ENCODE peak calls at places on chromosomes 2 and 18, in five cellular contexts. One of them, this sample, is unnamed.

GRCh38 chr2:24083567-24084385 is 858 bp downstream of the TP53I3 start:
- DNase-seq in GM12864: peak
- DNase-seq in cardiac fibroblast: peak
- DNase-seq in chondrocyte: no peak
- DNase-seq in psoas muscle: no peak
- DNase-seq in this sample: peak

GRCh38 chr2:174634130-174635014 is 36.8 kb upstream of the WIPF1 start:
- DNase-seq in GM12864: peak
- DNase-seq in cardiac fibroblast: no peak
- DNase-seq in chondrocyte: no peak
- DNase-seq in psoas muscle: no peak
- DNase-seq in this sample: peak

GRCh38 chr2:201500534-201500933 is 49.0 kb downstream of the STRADB start:
- DNase-seq in GM12864: no peak
- DNase-seq in cardiac fibroblast: peak
- DNase-seq in chondrocyte: no peak
- DNase-seq in psoas muscle: no peak
- DNase-seq in this sample: no peak

GRCh38 chr18:44792456-44793080 is 111.9 kb downstream of the SETBP1 start:
- DNase-seq in GM12864: no peak
- DNase-seq in cardiac fibroblast: no peak
- DNase-seq in chondrocyte: no peak
- DNase-seq in psoas muscle: no peak
- DNase-seq in this sample: no peak

GRCh38 chr2:216695401-216695821 is at the start of gene IGFBP5:
- DNase-seq in GM12864: no peak
- DNase-seq in cardiac fibroblast: peak
- DNase-seq in chondrocyte: no peak
- DNase-seq in psoas muscle: peak
- DNase-seq in this sample: no peak

GRCh38 chr2:182283512-182283911 is 143.3 kb downstream of the PDE1A start:
- DNase-seq in GM12864: no peak
- DNase-seq in cardiac fibroblast: peak
- DNase-seq in chondrocyte: no peak
- DNase-seq in psoas muscle: no peak
- DNase-seq in this sample: no peak

GRCh38 chr18:36420826-36421225 is 123.3 kb downstream of the FHOD3 start:
- DNase-seq in GM12864: no peak
- DNase-seq in cardiac fibroblast: peak
- DNase-seq in chondrocyte: no peak
- DNase-seq in psoas muscle: no peak
- DNase-seq in this sample: no peak

GRCh38 chr2:222355860-222356259 is 57.1 kb upstream of the PAX3 start:
- DNase-seq in GM12864: no peak
- DNase-seq in cardiac fibroblast: no peak
- DNase-seq in chondrocyte: no peak
- DNase-seq in psoas muscle: no peak
- DNase-seq in this sample: no peak

DNA sequence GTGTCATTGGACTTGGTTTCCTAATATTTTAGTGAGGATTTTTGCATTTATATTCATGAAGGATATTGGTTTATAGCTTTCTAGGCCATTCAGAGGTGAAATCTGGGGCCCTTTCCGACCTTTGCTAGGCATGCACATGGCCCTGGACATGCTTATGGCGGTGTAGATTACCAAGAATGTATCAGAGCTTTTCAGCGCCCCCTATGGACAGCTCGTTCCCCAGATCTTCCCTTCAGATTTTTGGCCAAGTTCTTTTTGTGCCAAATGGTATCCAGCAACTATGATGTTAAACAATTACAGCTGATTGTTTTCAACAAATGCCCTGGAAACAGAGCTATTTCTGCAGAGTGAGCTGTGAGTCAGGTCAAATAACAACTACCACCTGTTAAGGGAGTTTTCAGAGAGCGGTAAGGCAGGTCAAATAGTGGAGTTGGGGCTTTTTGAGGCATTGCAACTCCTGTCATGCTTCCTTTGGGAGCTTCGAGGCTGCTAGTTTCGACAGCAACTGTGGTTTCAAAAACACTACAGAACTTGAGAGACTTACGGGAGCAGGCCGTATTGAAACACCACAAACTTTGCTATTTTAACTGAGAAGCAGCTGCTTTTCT is 188.3 kb downstream of the ZNF516 start:
- DNase-seq in GM12864: no peak
- DNase-seq in cardiac fibroblast: no peak
- DNase-seq in chondrocyte: no peak
- DNase-seq in psoas muscle: no peak
- DNase-seq in this sample: no peak
- TF ChIP-seq CTCF in GM12864: peak
- TF ChIP-seq CTCF in cardiac fibroblast: no peak
- TF ChIP-seq CTCF in chondrocyte: no peak
- TF ChIP-seq CTCF in psoas muscle: no peak
- TF ChIP-seq CTCF in this sample: no peak

DNA sequence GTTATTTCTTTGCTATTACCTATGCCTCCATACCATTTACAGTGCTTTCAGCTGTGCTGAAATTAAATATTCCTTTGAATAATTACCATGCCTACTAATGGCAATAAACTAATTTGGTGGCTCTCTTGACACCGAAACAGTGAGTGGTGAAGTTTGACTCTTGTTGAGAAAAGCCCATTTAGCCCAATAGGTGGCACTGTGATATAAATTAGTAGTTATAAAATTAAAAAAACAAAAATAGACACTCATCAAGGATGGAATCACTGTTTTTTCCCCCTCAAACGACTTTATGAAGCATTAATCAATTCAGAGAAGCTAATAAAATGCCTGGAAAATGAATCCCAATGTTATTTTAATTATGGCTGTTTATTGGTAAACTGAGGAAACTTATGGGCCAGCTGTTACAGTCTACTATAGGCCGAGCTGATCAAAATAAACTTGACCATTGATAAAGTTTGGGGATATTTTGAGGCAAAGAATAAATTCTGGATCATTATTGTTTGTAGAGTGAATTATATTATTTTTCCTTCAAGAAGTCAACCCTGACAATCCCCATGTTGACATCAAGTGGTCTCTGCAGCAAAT is 339.6 kb downstream of the TRIB2 start:
- DNase-seq in GM12864: no peak
- DNase-seq in cardiac fibroblast: peak
- DNase-seq in chondrocyte: no peak
- DNase-seq in psoas muscle: no peak
- DNase-seq in this sample: no peak
- TF ChIP-seq CTCF in GM12864: peak
- TF ChIP-seq CTCF in cardiac fibroblast: peak
- TF ChIP-seq CTCF in chondrocyte: peak
- TF ChIP-seq CTCF in psoas muscle: peak
- TF ChIP-seq CTCF in this sample: no peak

DNA sequence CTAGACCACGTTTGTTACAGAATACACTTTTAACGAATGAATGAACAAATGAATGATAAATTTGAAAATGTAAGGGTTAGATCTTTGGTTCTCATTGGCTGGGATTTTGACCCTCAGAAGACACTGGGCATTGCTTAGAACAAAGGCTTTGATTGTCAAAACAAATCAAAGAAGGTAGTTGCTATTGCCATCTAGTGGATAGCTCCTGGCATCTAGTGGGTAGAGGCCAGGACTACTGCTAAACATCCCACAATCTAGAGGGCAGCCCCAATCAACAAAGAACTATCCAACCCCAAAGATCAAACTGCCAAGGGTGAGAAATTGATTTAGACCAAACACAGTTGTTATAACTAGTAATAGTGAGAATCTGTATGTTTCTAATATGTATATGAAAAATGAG is 552.3 kb downstream of the KCNJ3 start:
- DNase-seq in GM12864: no peak
- DNase-seq in cardiac fibroblast: no peak
- DNase-seq in chondrocyte: no peak
- DNase-seq in psoas muscle: no peak
- DNase-seq in this sample: peak
- TF ChIP-seq CTCF in GM12864: peak
- TF ChIP-seq CTCF in cardiac fibroblast: no peak
- TF ChIP-seq CTCF in chondrocyte: peak
- TF ChIP-seq CTCF in psoas muscle: no peak
- TF ChIP-seq CTCF in this sample: no peak

DNA sequence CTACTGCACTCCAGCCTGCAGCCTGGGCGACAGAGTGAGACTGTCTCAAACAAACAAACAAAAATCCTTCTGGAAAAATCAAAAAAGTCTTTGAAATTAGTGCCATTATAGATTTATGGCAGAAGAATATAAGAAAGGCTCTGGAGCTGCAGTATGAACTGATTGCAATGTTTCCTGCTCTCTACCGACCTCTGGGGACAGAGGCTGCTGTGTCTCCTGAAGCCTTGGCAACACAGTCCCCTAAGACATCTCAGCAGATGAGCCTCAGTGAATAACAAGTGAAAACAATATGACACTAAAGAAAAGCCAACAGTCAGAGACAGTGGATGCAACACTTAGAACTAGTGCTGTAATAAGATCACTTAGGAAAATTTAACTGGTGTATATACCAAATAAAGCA is 494.9 kb upstream of the LRATD1 start:
- DNase-seq in GM12864: no peak
- DNase-seq in cardiac fibroblast: peak
- DNase-seq in chondrocyte: no peak
- DNase-seq in psoas muscle: no peak
- DNase-seq in this sample: peak
- TF ChIP-seq CTCF in GM12864: no peak
- TF ChIP-seq CTCF in cardiac fibroblast: peak
- TF ChIP-seq CTCF in chondrocyte: peak
- TF ChIP-seq CTCF in psoas muscle: no peak
- TF ChIP-seq CTCF in this sample: no peak

DNA sequence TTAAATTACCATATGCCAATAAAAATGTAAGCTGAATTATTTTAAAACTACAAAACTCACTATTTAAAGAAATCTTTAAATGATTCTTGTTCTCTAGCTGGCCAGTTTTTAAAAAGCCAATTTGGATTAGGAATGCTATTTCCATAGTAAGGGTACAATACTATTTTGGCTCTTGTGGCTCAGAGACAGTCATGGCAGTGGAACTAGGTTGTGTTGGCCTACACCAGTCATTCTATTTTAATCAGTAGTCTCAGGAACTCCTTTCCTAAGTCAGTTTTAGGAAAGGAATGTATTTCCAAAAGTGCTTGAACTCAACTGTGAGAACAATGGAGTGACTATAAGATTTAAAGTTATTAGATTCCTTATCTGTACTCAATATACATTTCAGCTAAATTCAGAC is 5.9 kb downstream of the BOLL start:
- DNase-seq in GM12864: no peak
- DNase-seq in cardiac fibroblast: no peak
- DNase-seq in chondrocyte: no peak
- DNase-seq in psoas muscle: no peak
- DNase-seq in this sample: no peak
- TF ChIP-seq CTCF in GM12864: no peak
- TF ChIP-seq CTCF in cardiac fibroblast: no peak
- TF ChIP-seq CTCF in chondrocyte: no peak
- TF ChIP-seq CTCF in psoas muscle: no peak
- TF ChIP-seq CTCF in this sample: no peak

GRCh38 chr18:79386547-79386946 is 9.2 kb upstream of the NFATC1 start:
- DNase-seq in GM12864: no peak
- DNase-seq in cardiac fibroblast: no peak
- DNase-seq in chondrocyte: no peak
- DNase-seq in psoas muscle: no peak
- DNase-seq in this sample: no peak
- TF ChIP-seq CTCF in GM12864: no peak
- TF ChIP-seq CTCF in cardiac fibroblast: no peak
- TF ChIP-seq CTCF in chondrocyte: no peak
- TF ChIP-seq CTCF in psoas muscle: no peak
- TF ChIP-seq CTCF in this sample: no peak

DNA sequence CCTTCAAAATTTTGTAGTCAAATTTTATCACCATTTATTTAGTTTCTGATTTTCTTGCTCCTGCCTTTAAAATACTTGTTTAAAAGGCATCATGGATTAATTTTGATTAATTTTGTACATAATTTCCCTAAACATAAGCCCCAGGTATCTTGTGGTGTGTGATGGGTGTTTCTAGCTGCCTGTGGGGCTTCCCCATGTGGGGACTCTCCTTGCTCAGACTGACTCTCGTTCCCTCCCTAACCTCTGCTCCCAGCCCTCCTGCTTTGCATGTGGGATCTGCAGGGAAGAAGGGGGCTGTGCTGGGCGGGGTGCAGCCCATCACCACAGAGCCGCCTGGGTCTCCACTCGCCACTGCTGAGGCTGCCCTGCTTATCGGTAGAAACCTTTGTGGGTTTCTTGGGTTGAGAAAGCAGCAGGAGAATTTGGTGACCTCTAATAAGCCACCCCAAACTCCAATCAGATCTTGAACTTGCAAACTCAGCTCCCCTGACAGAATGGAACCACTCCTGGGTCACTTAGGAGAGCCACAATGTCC is 72.5 kb downstream of the MRPS9 start:
- DNase-seq in GM12864: no peak
- DNase-seq in cardiac fibroblast: no peak
- DNase-seq in chondrocyte: no peak
- DNase-seq in psoas muscle: no peak
- DNase-seq in this sample: no peak
- TF ChIP-seq CTCF in GM12864: no peak
- TF ChIP-seq CTCF in cardiac fibroblast: no peak
- TF ChIP-seq CTCF in chondrocyte: no peak
- TF ChIP-seq CTCF in psoas muscle: no peak
- TF ChIP-seq CTCF in this sample: no peak